ENCODE peak calls at places on chromosomes 13 and 19, in nine cellular contexts. A is transverse colon, P is sigmoid colon, G is stomach, H is K562, Q is suprapubic skin, C is upper lobe of left lung, S is HepG2, F is HCT116. D is an unnamed sample.

GRCh38 chr13:41311607-41312500 is 787 bp downstream of the NAA16 start:
- DNase-seq in A (peak; percentile 53), P (peak; percentile 68), G (peak; percentile 49), H (no peak), Q (peak; percentile 80), C (peak; percentile 90), S (peak; percentile 7), F (no peak), D (no peak)

GRCh38 chr19:5926641-5927438 is 12.8 kb downstream of the CAPS start:
- DNase-seq in A (peak; percentile 33), P (peak; percentile 90), G (no peak), H (no peak), Q (no peak), C (no peak), S (no peak), F (no peak), D (peak; percentile 52)

GRCh38 chr13:92769064-92769463 is 457.5 kb upstream of the GPC6 start:
- DNase-seq in A (no peak), P (no peak), G (no peak), H (no peak), Q (no peak), C (no peak), S (no peak), F (no peak), D (no peak)

GRCh38 chr13:97223711-97224461 is 1.8 kb downstream of the MBNL2 start:
- DNase-seq in A (peak; percentile 55), P (peak; percentile 88), G (peak; percentile 42), H (peak; percentile 32), Q (no peak), C (peak; percentile 56), S (peak; percentile 64), F (peak; percentile 43), D (peak; percentile 83)

GRCh38 chr13:33186851-33187250 is 98.7 kb downstream of the STARD13 start:
- DNase-seq in A (no peak), P (no peak), G (no peak), H (no peak), Q (no peak), C (no peak), S (no peak), F (no peak), D (no peak)

GRCh38 chr19:49678970-49679831 is 2.1 kb downstream of the PRMT1 start:
- DNase-seq in A (no peak), P (no peak), G (no peak), H (no peak), Q (no peak), C (no peak), S (no peak), F (no peak), D (no peak)

GRCh38 chr19:49896863-49897621 is at the start of gene IL4I1:
- DNase-seq in A (peak; percentile 45), P (no peak), G (no peak), H (no peak), Q (no peak), C (no peak), S (no peak), F (no peak), D (no peak)

GRCh38 chr19:1231729-1232128 is 6.1 kb downstream of the CBARP start:
- DNase-seq in A (no peak), P (no peak), G (peak; percentile 79), H (no peak), Q (no peak), C (no peak), S (no peak), F (no peak), D (no peak)

GRCh38 chr13:102948006-102948405 is 102.2 kb downstream of the ERCC5 start:
- DNase-seq in A (no peak), P (no peak), G (no peak), H (no peak), Q (no peak), C (no peak), S (no peak), F (no peak), D (no peak)

GRCh38 chr13:110318920-110319319 is 11.8 kb downstream of the COL4A2 start:
- DNase-seq in A (no peak), P (no peak), G (no peak), H (no peak), Q (no peak), C (no peak), S (no peak), F (no peak), D (peak; percentile 13)

GRCh38 chr19:9075064-9075964 is 11.5 kb upstream of the OR1M1 start:
- DNase-seq in A (peak; percentile 50), P (peak; percentile 90), G (peak; percentile 58), H (peak; percentile 84), Q (no peak), C (peak; percentile 24), S (peak; percentile 65), F (peak; percentile 97), D (peak; percentile 69)

GRCh38 chr13:43783820-43784219 is 3.0 kb downstream of the ENOX1 start:
- DNase-seq in A (no peak), P (no peak), G (no peak), H (no peak), Q (no peak), C (no peak), S (no peak), F (no peak), D (no peak)

GRCh38 chr13:42123600-42123999 is 75.2 kb downstream of the DGKH start:
- DNase-seq in A (no peak), P (no peak), G (no peak), H (no peak), Q (no peak), C (no peak), S (no peak), F (no peak), D (no peak)

GRCh38 chr13:84574851-84575250 is 692.6 kb upstream of the SLITRK1 start:
- DNase-seq in A (no peak), P (no peak), G (no peak), H (no peak), Q (no peak), C (no peak), S (no peak), F (no peak), D (no peak)

GRCh38 chr19:4705413-4706131 is 18.1 kb downstream of the DPP9 start:
- DNase-seq in A (no peak), P (no peak), G (no peak), H (no peak), Q (no peak), C (no peak), S (peak; percentile 89), F (no peak), D (peak; percentile 56)

GRCh38 chr19:18434411-18435184 is 3.3 kb downstream of the ISYNA1 start:
- DNase-seq in A (no peak), P (no peak), G (no peak), H (no peak), Q (no peak), C (no peak), S (no peak), F (no peak), D (no peak)

GRCh38 chr13:45575146-45575829 is 40.3 kb downstream of the ERICH6B start:
- DNase-seq in A (no peak), P (no peak), G (no peak), H (no peak), Q (no peak), C (no peak), S (no peak), F (no peak), D (no peak)

GRCh38 chr19:17871878-17872250 is at the start of gene SLC5A5:
- DNase-seq in A (no peak), P (no peak), G (no peak), H (no peak), Q (no peak), C (no peak), S (no peak), F (no peak), D (no peak)

GRCh38 chr13:102440259-102440936 is 38.5 kb upstream of the FGF14 start:
- DNase-seq in A (peak; percentile 42), P (no peak), G (peak; percentile 44), H (no peak), Q (no peak), C (no peak), S (no peak), F (no peak), D (no peak)

GRCh38 chr19:58305065-58305931 is at the start of gene ERVK3-1:
- DNase-seq in A (peak; percentile 95), P (peak; percentile 98), G (peak; percentile 96), H (peak; percentile 90), Q (peak; percentile 98), C (peak; percentile 96), S (peak; percentile 96), F (peak; percentile 91), D (peak; percentile 95)
- TF ChIP-seq POLR2AphosphoS5 in A (peak; percentile 96), P (peak; percentile 98), G (peak; percentile 99), H (peak; percentile 91), Q (peak; percentile 99), C (peak; percentile 99), S (peak; percentile 94), F (peak; percentile 86), D (peak; percentile 99)

GRCh38 chr19:28359819-28360414 is 853.0 kb downstream of the UQCRFS1 start:
- DNase-seq in A (no peak), P (no peak), G (no peak), H (no peak), Q (no peak), C (no peak), S (no peak), F (no peak), D (no peak)
- TF ChIP-seq POLR2A in A (no peak), P (no peak), G (no peak), H (no peak), Q (no peak), C (no peak), S (no peak), F (no peak), D (no peak)

GRCh38 chr13:73767747-73768315 is 366.4 kb downstream of the KLF12 start:
- DNase-seq in A (no peak), P (no peak), G (no peak), H (peak; percentile 5), Q (no peak), C (no peak), S (peak; percentile 9), F (no peak), D (no peak)
- TF ChIP-seq CTCF in A (peak; percentile 21), P (no peak), G (no peak), H (no peak), Q (no peak), C (peak; percentile 15), S (peak; percentile 40), F (no peak), D (no peak)

GRCh38 chr19:45515081-45515624 is 7.9 kb downstream of the VASP start:
- DNase-seq in A (peak; percentile 64), P (no peak), G (no peak), H (peak; percentile 41), Q (no peak), C (no peak), S (peak; percentile 54), F (no peak), D (no peak)

GRCh38 chr19:45511074-45511473 is 3.8 kb downstream of the VASP start:
- DNase-seq in A (no peak), P (no peak), G (no peak), H (no peak), Q (no peak), C (no peak), S (no peak), F (no peak), D (no peak)

GRCh38 chr19:45515807-45516401 is 8.6 kb downstream of the VASP start:
- DNase-seq in A (peak; percentile 77), P (no peak), G (no peak), H (peak; percentile 15), Q (no peak), C (no peak), S (no peak), F (no peak), D (no peak)

GRCh38 chr19:45514376-45515051 is 7.2 kb downstream of the VASP start:
- DNase-seq in A (peak; percentile 92), P (no peak), G (peak; percentile 91), H (peak; percentile 26), Q (no peak), C (peak; percentile 84), S (peak; percentile 95), F (no peak), D (no peak)

GRCh38 chr19:45512881-45513483 is 5.7 kb downstream of the VASP start:
- DNase-seq in A (no peak), P (no peak), G (no peak), H (no peak), Q (no peak), C (no peak), S (no peak), F (no peak), D (no peak)
- TF ChIP-seq POLR2AphosphoS5 in A (no peak), P (no peak), G (no peak), H (no peak), Q (no peak), C (no peak), S (no peak), F (no peak), D (no peak)

D was measured in breast epithelium.